ENCODE peak calls at places on chromosomes 4 and X, in four cellular contexts. One of them, this sample, is unnamed.

GRCh38 chr4:153346563-153346962 is 2.1 kb downstream of the MND1 start:
- DNase-seq in activated B cell treated with CpG ODN at 0.5 μM for 24 hours: no peak
- DNase-seq in KBM-7: no peak
- DNase-seq in CD4-positive, alpha-beta T cell: no peak
- DNase-seq in this sample: no peak

GRCh38 chrX:138748480-138748879 is 37.0 kb upstream of the FGF13 start:
- DNase-seq in activated B cell treated with CpG ODN at 0.5 μM for 24 hours: no peak
- DNase-seq in KBM-7: peak; percentile 43
- DNase-seq in CD4-positive, alpha-beta T cell: no peak
- DNase-seq in this sample: no peak

GRCh38 chrX:112784692-112785091 is 55.9 kb downstream of the AMOT start:
- DNase-seq in activated B cell treated with CpG ODN at 0.5 μM for 24 hours: no peak
- DNase-seq in KBM-7: no peak
- DNase-seq in CD4-positive, alpha-beta T cell: no peak
- DNase-seq in this sample: peak; percentile 12

GRCh38 chr4:168384437-168385141 is 66.0 kb upstream of the DDX60 start:
- DNase-seq in activated B cell treated with CpG ODN at 0.5 μM for 24 hours: no peak
- DNase-seq in KBM-7: no peak
- DNase-seq in CD4-positive, alpha-beta T cell: no peak
- DNase-seq in this sample: no peak

GRCh38 chr4:127732623-127733199 is 2.5 kb downstream of the SLC25A31 start:
- DNase-seq in activated B cell treated with CpG ODN at 0.5 μM for 24 hours: no peak
- DNase-seq in KBM-7: peak; percentile 70
- DNase-seq in CD4-positive, alpha-beta T cell: no peak
- DNase-seq in this sample: peak; percentile 45

GRCh38 chrX:74015379-74016019 is 288.5 kb upstream of the ZCCHC13 start:
- DNase-seq in activated B cell treated with CpG ODN at 0.5 μM for 24 hours: no peak
- DNase-seq in KBM-7: peak; percentile 89
- DNase-seq in CD4-positive, alpha-beta T cell: peak; percentile 50
- DNase-seq in this sample: peak; percentile 64

GRCh38 chr4:73066928-73067327 is 2.6 kb downstream of the COX18 start:
- DNase-seq in activated B cell treated with CpG ODN at 0.5 μM for 24 hours: no peak
- DNase-seq in KBM-7: no peak
- DNase-seq in CD4-positive, alpha-beta T cell: peak; percentile 12
- DNase-seq in this sample: no peak

GRCh38 chrX:41561045-41561444 is 113.9 kb downstream of the NYX start:
- DNase-seq in activated B cell treated with CpG ODN at 0.5 μM for 24 hours: no peak
- DNase-seq in KBM-7: peak; percentile 55
- DNase-seq in CD4-positive, alpha-beta T cell: peak; percentile 5
- DNase-seq in this sample: no peak

GRCh38 chr4:151489462-151490203 is 80.7 kb downstream of the FHIP1A start:
- DNase-seq in activated B cell treated with CpG ODN at 0.5 μM for 24 hours: no peak
- DNase-seq in KBM-7: no peak
- DNase-seq in CD4-positive, alpha-beta T cell: no peak
- DNase-seq in this sample: no peak

GRCh38 chrX:108097380-108097779 is 5.8 kb downstream of the ATG4A start:
- DNase-seq in activated B cell treated with CpG ODN at 0.5 μM for 24 hours: no peak
- DNase-seq in KBM-7: no peak
- DNase-seq in CD4-positive, alpha-beta T cell: no peak
- DNase-seq in this sample: no peak

GRCh38 chrX:147838465-147839131 is 73.1 kb upstream of the FMR1 start:
- DNase-seq in activated B cell treated with CpG ODN at 0.5 μM for 24 hours: no peak
- DNase-seq in KBM-7: peak; percentile 27
- DNase-seq in CD4-positive, alpha-beta T cell: no peak
- DNase-seq in this sample: peak; percentile 8

GRCh38 chr4:10589808-10590207 is 94.8 kb downstream of the CLNK start:
- DNase-seq in activated B cell treated with CpG ODN at 0.5 μM for 24 hours: no peak
- DNase-seq in KBM-7: no peak
- DNase-seq in CD4-positive, alpha-beta T cell: no peak
- DNase-seq in this sample: no peak

GRCh38 chr4:128517739-128518510 is 230.3 kb upstream of the PGRMC2 start:
- DNase-seq in activated B cell treated with CpG ODN at 0.5 μM for 24 hours: no peak
- DNase-seq in KBM-7: peak; percentile 80
- DNase-seq in CD4-positive, alpha-beta T cell: no peak
- DNase-seq in this sample: no peak

GRCh38 chr4:3377557-3377956 is 64.2 kb upstream of the HGFAC start:
- DNase-seq in activated B cell treated with CpG ODN at 0.5 μM for 24 hours: no peak
- DNase-seq in KBM-7: no peak
- DNase-seq in CD4-positive, alpha-beta T cell: no peak
- DNase-seq in this sample: no peak

GRCh38 chr4:76308548-76308947 is 2.0 kb downstream of the STBD1 start:
- DNase-seq in activated B cell treated with CpG ODN at 0.5 μM for 24 hours: no peak
- DNase-seq in KBM-7: no peak
- DNase-seq in CD4-positive, alpha-beta T cell: no peak
- DNase-seq in this sample: no peak

GRCh38 chrX:140040397-140040796 is 75.1 kb upstream of the CXorf66 start:
- DNase-seq in activated B cell treated with CpG ODN at 0.5 μM for 24 hours: no peak
- DNase-seq in KBM-7: no peak
- DNase-seq in CD4-positive, alpha-beta T cell: no peak
- DNase-seq in this sample: no peak

GRCh38 chrX:133440081-133440796 is 24.9 kb upstream of the GPC4 start:
- DNase-seq in activated B cell treated with CpG ODN at 0.5 μM for 24 hours: no peak
- DNase-seq in KBM-7: no peak
- DNase-seq in CD4-positive, alpha-beta T cell: no peak
- DNase-seq in this sample: no peak

GRCh38 chr4:172344266-172344772 is 531.1 kb downstream of the GALNTL6 start:
- DNase-seq in activated B cell treated with CpG ODN at 0.5 μM for 24 hours: no peak
- DNase-seq in KBM-7: no peak
- DNase-seq in CD4-positive, alpha-beta T cell: no peak
- DNase-seq in this sample: no peak

GRCh38 chr4:5366421-5366820 is 315.1 kb downstream of the STK32B start:
- DNase-seq in activated B cell treated with CpG ODN at 0.5 μM for 24 hours: no peak
- DNase-seq in KBM-7: no peak
- DNase-seq in CD4-positive, alpha-beta T cell: no peak
- DNase-seq in this sample: no peak

GRCh38 chr4:38948551-38948950 is 80.9 kb downstream of the FAM114A1 start:
- DNase-seq in activated B cell treated with CpG ODN at 0.5 μM for 24 hours: no peak
- DNase-seq in KBM-7: no peak
- DNase-seq in CD4-positive, alpha-beta T cell: no peak
- DNase-seq in this sample: peak; percentile 98

GRCh38 chrX:10022580-10023245 is 55.6 kb downstream of the CLDN34 start:
- DNase-seq in activated B cell treated with CpG ODN at 0.5 μM for 24 hours: no peak
- DNase-seq in KBM-7: no peak
- DNase-seq in CD4-positive, alpha-beta T cell: no peak
- DNase-seq in this sample: no peak

GRCh38 chrX:84064814-84065213 is 123.2 kb downstream of the RPS6KA6 start:
- DNase-seq in activated B cell treated with CpG ODN at 0.5 μM for 24 hours: no peak
- DNase-seq in KBM-7: no peak
- DNase-seq in CD4-positive, alpha-beta T cell: no peak
- DNase-seq in this sample: no peak

GRCh38 chr4:99052902-99053301 is 35.7 kb downstream of the ADH5 start:
- DNase-seq in activated B cell treated with CpG ODN at 0.5 μM for 24 hours: no peak
- DNase-seq in KBM-7: no peak
- DNase-seq in CD4-positive, alpha-beta T cell: no peak
- DNase-seq in this sample: no peak

GRCh38 chr4:104915373-104915772 is 231.3 kb upstream of the TET2 start:
- DNase-seq in activated B cell treated with CpG ODN at 0.5 μM for 24 hours: no peak
- DNase-seq in KBM-7: no peak
- DNase-seq in CD4-positive, alpha-beta T cell: no peak
- DNase-seq in this sample: no peak

GRCh38 chr4:22539251-22539650 is 23.4 kb upstream of the ADGRA3 start:
- DNase-seq in activated B cell treated with CpG ODN at 0.5 μM for 24 hours: no peak
- DNase-seq in KBM-7: no peak
- DNase-seq in CD4-positive, alpha-beta T cell: no peak
- DNase-seq in this sample: no peak

GRCh38 chr4:113145519-113146291 is 96.3 kb downstream of the ANK2 start:
- DNase-seq in activated B cell treated with CpG ODN at 0.5 μM for 24 hours: no peak
- DNase-seq in KBM-7: peak; percentile 0
- DNase-seq in CD4-positive, alpha-beta T cell: no peak
- DNase-seq in this sample: peak; percentile 67

GRCh38 chr4:20428410-20429160 is 176.9 kb downstream of the SLIT2 start:
- DNase-seq in activated B cell treated with CpG ODN at 0.5 μM for 24 hours: no peak
- DNase-seq in KBM-7: peak; percentile 11
- DNase-seq in CD4-positive, alpha-beta T cell: no peak
- DNase-seq in this sample: peak; percentile 15

GRCh38 chr4:122876456-122876855 is 45.9 kb downstream of the NUDT6 start:
- DNase-seq in activated B cell treated with CpG ODN at 0.5 μM for 24 hours: no peak
- DNase-seq in KBM-7: no peak
- DNase-seq in CD4-positive, alpha-beta T cell: no peak
- DNase-seq in this sample: no peak

GRCh38 chr4:170884965-170885583 is 795.3 kb upstream of the AADAT start:
- DNase-seq in activated B cell treated with CpG ODN at 0.5 μM for 24 hours: no peak
- DNase-seq in KBM-7: no peak
- DNase-seq in CD4-positive, alpha-beta T cell: no peak
- DNase-seq in this sample: no peak

GRCh38 chrX:47723689-47724088 is 64.7 kb upstream of the UXT start:
- DNase-seq in activated B cell treated with CpG ODN at 0.5 μM for 24 hours: no peak
- DNase-seq in KBM-7: peak; percentile 8
- DNase-seq in CD4-positive, alpha-beta T cell: no peak
- DNase-seq in this sample: no peak

This sample was measured in G401.